ENCODE peak calls at places on chromosomes 16 and 17, in five cellular contexts. Y is tibial artery, M is foreskin keratinocyte, Z is body of pancreas, O is tibial nerve. R is an unnamed sample. For H3K4me1, the result is how much of the 10 kb centered on the place peaks cover.

GRCh38 chr16:89031715-89032659 is 55.0 kb upstream of the CBFA2T3 start:
- DNase-seq in Y (no peak), M (no peak), Z (peak), O (no peak), R (peak)

GRCh38 chr16:380837-381787 is 666 bp downstream of the PGAP6 start:
- DNase-seq in Y (no peak), M (no peak), Z (peak), O (no peak), R (peak)

GRCh38 chr17:2222901-2223616 is 80.5 kb downstream of the SMG6 start:
- DNase-seq in Y (peak), M (peak), Z (peak), O (peak), R (peak)

GRCh38 chr17:44197980-44198720 is 1.5 kb downstream of the ATXN7L3 start:
- DNase-seq in Y (no peak), M (no peak), Z (peak), O (no peak), R (peak)

GRCh38 chr17:40399185-40399584 is 18.5 kb downstream of the TOP2A start:
- DNase-seq in Y (no peak), M (no peak), Z (no peak), O (no peak), R (no peak)

GRCh38 chr16:87316450-87316922 is 706 bp downstream of the C16orf95 start:
- DNase-seq in Y (no peak), M (no peak), Z (no peak), O (no peak), R (no peak)

GRCh38 chr16:595942-596735 is 6.3 kb downstream of the RAB40C start:
- DNase-seq in Y (no peak), M (no peak), Z (peak), O (no peak), R (no peak)

GRCh38 chr16:11182381-11182780 is 73.6 kb downstream of the SOCS1 start:
- DNase-seq in Y (no peak), M (no peak), Z (no peak), O (no peak), R (no peak)

GRCh38 chr17:78114831-78115723 is 13.5 kb downstream of the TMC6 start:
- DNase-seq in Y (no peak), M (no peak), Z (no peak), O (no peak), R (no peak)

GRCh38 chr17:57906910-57907309 is 48.3 kb downstream of the CUEDC1 start:
- DNase-seq in Y (no peak), M (no peak), Z (no peak), O (no peak), R (no peak)

GRCh38 chr16:89448656-89449055 is 41.7 kb downstream of the ANKRD11 start:
- DNase-seq in Y (no peak), M (no peak), Z (peak), O (no peak), R (no peak)

GRCh38 chr16:57791903-57792461 is 10.3 kb downstream of the KIFC3 start:
- DNase-seq in Y (no peak), M (no peak), Z (no peak), O (no peak), R (peak)

GRCh38 chr17:80101160-80101945 is at the start of gene GAA:
- DNase-seq in Y (peak), M (no peak), Z (peak), O (peak), R (peak)

GRCh38 chr17:8552582-8553320 is 77.8 kb downstream of the MYH10 start:
- DNase-seq in Y (no peak), M (peak), Z (no peak), O (no peak), R (no peak)

GRCh38 chr16:85462405-85463227 is 150.5 kb upstream of the GSE1 start:
- DNase-seq in Y (no peak), M (no peak), Z (peak), O (no peak), R (no peak)

GRCh38 chr17:59733697-59734096 is 26.2 kb downstream of the VMP1 start:
- DNase-seq in Y (no peak), M (no peak), Z (no peak), O (no peak), R (no peak)

GRCh38 chr17:68296217-68297140 is 5.2 kb downstream of the ARSG start:
- DNase-seq in Y (no peak), M (no peak), Z (peak), O (no peak), R (peak)

GRCh38 chr17:70563301-70563820 is 394.0 kb downstream of the KCNJ2 start:
- DNase-seq in Y (no peak), M (no peak), Z (no peak), O (no peak), R (no peak)

GRCh38 chr17:27633312-27634025 is 2.5 kb downstream of the LGALS9 start:
- DNase-seq in Y (peak), M (no peak), Z (peak), O (no peak), R (no peak)

GRCh38 chr16:66493490-66494401 is 56.2 kb downstream of the TK2 start:
- DNase-seq in Y (peak), M (no peak), Z (no peak), O (no peak), R (no peak)

GRCh38 chr17:28524476-28525415 is 18.6 kb downstream of the FOXN1 start:
- DNase-seq in Y (no peak), M (peak), Z (peak), O (no peak), R (no peak)

GRCh38 chr16:90018297-90019200 is 707 bp downstream of the DBNDD1 start:
- DNase-seq in Y (no peak), M (no peak), Z (peak), O (no peak), R (no peak)

GRCh38 chr16:88276591-88276990 is 106.2 kb upstream of the ZNF469 start:
- DNase-seq in Y (peak), M (no peak), Z (no peak), O (no peak), R (no peak)

GRCh38 chr17:13014801-13015200 is 3.0 kb downstream of the ELAC2 start:
- DNase-seq in Y (peak), M (no peak), Z (no peak), O (no peak), R (no peak)

GRCh38 chr16:57098188-57098841 is 5.9 kb downstream of the CPNE2 start:
- DNase-seq in Y (no peak), M (no peak), Z (no peak), O (no peak), R (no peak)

GRCh38 chr17:29613371-29613837 is 9.3 kb downstream of the CORO6 start:
- DNase-seq in Y (peak), M (no peak), Z (peak), O (peak), R (peak)

GRCh38 chr17:39667262-39668140 is 752 bp upstream of the PNMT start:
- DNase-seq in Y (peak), M (no peak), Z (no peak), O (no peak), R (no peak)

GRCh38 chr17:18250259-18250658 is 8.3 kb downstream of the FLII start:
- DNase-seq in Y (no peak), M (no peak), Z (peak), O (no peak), R (no peak)

GRCh38 chr17:72640415-72641165 is 451.9 kb downstream of the SLC39A11 start:
- DNase-seq in Y (no peak), M (no peak), Z (peak), O (no peak), R (no peak)

GRCh38 chr16:87392823-87393679 is 915 bp downstream of the MAP1LC3B start:
- DNase-seq in Y (peak), M (no peak), Z (peak), O (no peak), R (no peak)

GRCh38 chr17:77884019-77884418 is 74.5 kb upstream of the TNRC6C start:
- DNase-seq in Y (no peak), M (no peak), Z (no peak), O (no peak), R (peak)

GRCh38 chr17:39196820-39197331 is 593 bp downstream of the CACNB1 start:
- DNase-seq in Y (peak), M (no peak), Z (peak), O (no peak), R (peak)

GRCh38 chr16:59339871-59340270 is 605.8 kb upstream of the GOT2 start:
- DNase-seq in Y (no peak), M (no peak), Z (no peak), O (no peak), R (no peak)

GRCh38 chr16:23141959-23142740 is 7.1 kb downstream of the USP31 start:
- DNase-seq in Y (no peak), M (peak), Z (no peak), O (no peak), R (no peak)

GRCh38 chr16:57422026-57422944 is 17.7 kb downstream of the CCL17 start:
- DNase-seq in Y (peak), M (no peak), Z (peak), O (peak), R (no peak)

GRCh38 chr17:33940769-33941168 is 314.3 kb upstream of the CCL2 start:
- DNase-seq in Y (no peak), M (no peak), Z (no peak), O (no peak), R (no peak)

GRCh38 chr17:8894189-8894611 is 26.7 kb upstream of the PIK3R6 start:
- DNase-seq in Y (peak), M (no peak), Z (no peak), O (no peak), R (no peak)

GRCh38 chr16:69191136-69191535 is 4.2 kb downstream of the SNTB2 start:
- DNase-seq in Y (no peak), M (no peak), Z (no peak), O (no peak), R (no peak)

GRCh38 chr17:29131814-29132682 is 48.1 kb downstream of the MYO18A start:
- DNase-seq in Y (peak), M (no peak), Z (no peak), O (no peak), R (no peak)

GRCh38 chr17:10116267-10116666 is 82.1 kb downstream of the GAS7 start:
- DNase-seq in Y (peak), M (no peak), Z (no peak), O (no peak), R (no peak)

GRCh38 chr17:10118788-10119130 is 79.6 kb downstream of the GAS7 start:
- DNase-seq in Y (peak), M (no peak), Z (no peak), O (no peak), R (no peak)

GRCh38 chr17:10116676-10117075 is 81.7 kb downstream of the GAS7 start:
- DNase-seq in Y (no peak), M (no peak), Z (no peak), O (no peak), R (no peak)

GRCh38 chr17:10117085-10117484 is 81.3 kb downstream of the GAS7 start:
- DNase-seq in Y (no peak), M (no peak), Z (no peak), O (no peak), R (no peak)

GRCh38 chr17:10117581-10118001 is 80.8 kb downstream of the GAS7 start:
- DNase-seq in Y (peak), M (no peak), Z (peak), O (no peak), R (no peak)
- TF ChIP-seq CTCF in Y (no peak), M (no peak), Z (no peak), O (peak), R (no peak)

GRCh38 chr17:48840441-48840840 is 9.6 kb downstream of the CALCOCO2 start:
- DNase-seq in Y (no peak), M (no peak), Z (no peak), O (no peak), R (no peak)
- H3K4me1 ChIP-seq in Y (under half), M (under half), Z (under half), O (half or more), R (half or more)

GRCh38 chr17:6857904-6858303 is 26.4 kb upstream of the TEKT1 start:
- DNase-seq in Y (no peak), M (no peak), Z (no peak), O (no peak), R (no peak)

GRCh38 chr17:6856054-6856453 is 24.5 kb upstream of the TEKT1 start:
- DNase-seq in Y (no peak), M (no peak), Z (no peak), O (no peak), R (no peak)

GRCh38 chr17:6857336-6857735 is 25.8 kb upstream of the TEKT1 start:
- DNase-seq in Y (no peak), M (no peak), Z (no peak), O (no peak), R (no peak)

GRCh38 chr17:6853764-6854442 is 22.4 kb upstream of the TEKT1 start:
- DNase-seq in Y (no peak), M (peak), Z (no peak), O (no peak), R (no peak)
- TF ChIP-seq CTCF in Y (no peak), M (peak), Z (no peak), O (no peak), R (no peak)

DNA sequence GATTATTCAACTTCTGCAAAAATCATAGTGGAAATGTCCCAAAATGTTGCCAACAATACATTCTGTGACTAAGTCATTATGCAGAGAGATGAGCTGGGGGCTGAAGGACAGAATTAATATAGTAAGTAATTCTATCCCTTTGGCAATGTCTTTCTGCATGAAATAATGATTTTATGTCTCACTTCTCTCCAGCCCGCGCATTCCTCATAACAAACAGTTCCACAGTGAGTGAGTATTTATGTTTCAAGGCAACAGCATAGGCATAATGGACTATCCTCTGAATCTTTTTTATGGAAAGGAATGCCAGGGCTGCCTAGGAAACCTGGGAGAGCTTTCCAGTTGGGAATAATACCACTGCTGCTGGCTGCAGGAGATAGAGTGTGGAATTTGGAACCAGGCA is 477.7 kb downstream of the HS3ST4 start:
- DNase-seq in Y (no peak), M (no peak), Z (no peak), O (no peak), R (no peak)
- H3K4me1 ChIP-seq in Y (under half), M (under half), Z (under half), O (under half), R (under half)

GRCh38 chr16:55503726-55504553 is 4.9 kb upstream of the LPCAT2 start:
- DNase-seq in Y (no peak), M (no peak), Z (no peak), O (no peak), R (no peak)

GRCh38 chr16:55501549-55502322 is 7.1 kb upstream of the LPCAT2 start:
- DNase-seq in Y (no peak), M (no peak), Z (no peak), O (no peak), R (no peak)

GRCh38 chr16:55505333-55506015 is 3.4 kb upstream of the LPCAT2 start:
- DNase-seq in Y (no peak), M (no peak), Z (no peak), O (no peak), R (no peak)

GRCh38 chr16:55499951-55500350 is 8.9 kb upstream of the LPCAT2 start:
- DNase-seq in Y (no peak), M (peak), Z (no peak), O (no peak), R (no peak)

GRCh38 chr16:55502801-55503366 is 6.0 kb upstream of the LPCAT2 start:
- DNase-seq in Y (peak), M (no peak), Z (peak), O (peak), R (peak)
- TF ChIP-seq CTCF in Y (no peak), M (no peak), Z (no peak), O (no peak), R (no peak)

GRCh38 chr17:49969134-49969759 is at the start of gene DLX4:
- DNase-seq in Y (no peak), M (no peak), Z (no peak), O (no peak), R (no peak)

GRCh38 chr17:49967205-49967604 is 1.8 kb upstream of the DLX4 start:
- DNase-seq in Y (no peak), M (no peak), Z (no peak), O (no peak), R (no peak)

GRCh38 chr17:49969794-49970389 is 902 bp downstream of the DLX4 start:
- DNase-seq in Y (no peak), M (no peak), Z (no peak), O (no peak), R (no peak)

GRCh38 chr17:49967621-49968379 is 1.2 kb upstream of the DLX4 start:
- DNase-seq in Y (no peak), M (no peak), Z (no peak), O (no peak), R (no peak)

DNA sequence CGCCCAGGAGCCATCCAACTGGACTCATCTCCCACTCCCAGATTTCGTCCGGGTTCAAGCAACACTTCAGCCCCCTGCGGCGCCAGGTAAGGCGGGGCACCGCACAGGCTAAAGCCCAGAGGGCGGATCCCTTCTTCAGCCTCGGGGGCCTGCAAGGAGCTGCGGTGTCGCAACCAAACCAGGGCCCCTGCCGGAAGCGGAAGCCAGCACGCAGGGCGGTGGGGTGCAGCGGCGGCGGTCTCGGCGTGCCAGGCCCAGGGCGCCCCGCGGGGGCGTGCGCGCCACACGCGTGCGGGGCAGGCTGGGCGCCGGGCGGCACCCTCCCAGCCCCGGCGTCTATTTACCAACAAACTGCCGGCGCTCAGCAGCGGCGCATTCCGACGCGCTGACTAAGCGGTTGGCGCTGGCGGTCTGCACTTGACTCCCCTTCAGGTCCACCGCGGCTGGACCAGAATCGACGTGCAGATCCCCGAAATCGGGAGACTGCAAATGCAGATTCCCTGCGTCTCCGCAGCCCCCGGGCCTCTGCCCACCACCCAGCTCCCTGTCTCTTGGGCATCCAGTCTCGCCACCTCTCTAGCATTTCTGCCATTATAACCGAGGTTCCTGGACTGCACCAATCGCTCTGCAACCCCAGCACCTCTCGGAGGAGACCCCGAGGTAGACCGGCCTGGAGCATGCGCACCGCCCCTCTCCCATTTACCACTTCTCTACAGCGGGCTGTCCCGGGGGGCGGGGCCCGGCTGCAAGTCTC is 433 bp upstream of the DLX4 start:
- DNase-seq in Y (no peak), M (no peak), Z (peak), O (no peak), R (peak)
- H3K4me1 ChIP-seq in Y (under half), M (under half), Z (under half), O (half or more), R (under half)

DNA sequence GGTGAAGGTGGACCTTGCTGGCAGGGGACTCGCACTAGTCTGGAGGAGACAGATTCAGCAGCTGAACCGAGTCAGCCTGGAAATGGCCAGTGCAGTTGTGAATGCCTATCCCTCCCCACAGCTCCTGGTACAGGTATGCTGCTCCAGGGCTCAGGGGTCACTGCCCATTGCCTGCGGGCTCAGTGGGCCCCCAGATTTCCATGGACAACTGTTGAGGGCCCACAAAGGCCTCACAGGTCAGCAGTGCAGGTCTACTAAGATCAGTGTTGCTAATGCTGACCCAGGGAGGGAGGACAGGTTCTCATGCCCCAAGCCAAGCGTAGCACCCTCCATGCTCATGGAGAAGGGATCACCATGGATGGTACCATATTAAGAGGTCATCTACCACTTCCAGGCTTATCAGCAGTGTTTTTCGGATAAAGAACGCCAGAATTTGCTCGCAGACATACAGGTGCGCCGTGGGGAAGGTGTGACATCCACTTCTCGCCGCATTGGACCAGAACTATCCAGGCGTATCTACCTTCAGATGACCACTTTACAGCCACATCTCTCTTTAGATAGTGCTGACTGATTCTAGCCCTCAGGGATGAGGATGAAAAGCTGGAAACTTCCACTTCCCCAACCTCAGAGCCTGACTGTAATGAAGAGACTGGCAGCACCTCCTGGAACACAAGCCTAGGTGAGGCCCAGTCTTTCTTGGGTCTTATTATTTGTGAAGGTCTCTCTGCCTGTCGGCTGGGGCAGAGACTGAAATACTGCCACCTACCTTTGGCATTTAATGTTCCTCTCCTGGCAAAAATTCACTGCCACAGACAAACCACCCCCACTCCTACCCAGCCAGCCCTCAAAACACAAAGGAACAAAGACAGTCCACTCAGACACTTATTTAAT is 7.6 kb downstream of the EME1 start:
- DNase-seq in Y (no peak), M (no peak), Z (no peak), O (no peak), R (no peak)
- TF ChIP-seq CTCF in Y (no peak), M (peak), Z (no peak), O (no peak), R (no peak)

GRCh38 chr16:73021866-73022495 is 25.9 kb downstream of the ZFHX3 start:
- DNase-seq in Y (peak), M (no peak), Z (no peak), O (no peak), R (no peak)

GRCh38 chr16:73024571-73025105 is 23.3 kb downstream of the ZFHX3 start:
- DNase-seq in Y (peak), M (no peak), Z (no peak), O (no peak), R (no peak)

GRCh38 chr16:73022534-73022933 is 25.4 kb downstream of the ZFHX3 start:
- DNase-seq in Y (peak), M (no peak), Z (no peak), O (no peak), R (no peak)

GRCh38 chr16:73023752-73024570 is 24.0 kb downstream of the ZFHX3 start:
- DNase-seq in Y (peak), M (no peak), Z (no peak), O (no peak), R (no peak)

GRCh38 chr16:73023320-73023719 is 24.6 kb downstream of the ZFHX3 start:
- DNase-seq in Y (no peak), M (no peak), Z (no peak), O (no peak), R (no peak)
- H3K4me1 ChIP-seq in Y (half or more), M (under half), Z (half or more), O (half or more), R (half or more)